ENCODE peak calls at places on chromosome 6, in nine cellular contexts. One of them, this sample, is unnamed.
A peak's percentile ranks its signal among the peaks of the same experiment; 100 is the strongest.

GRCh38 chr6:27591660-27592059 is 118.8 kb upstream of the ZNF184 start:
- DNase-seq in psoas muscle: no peak
- DNase-seq in OCI-M1: peak; percentile 91
- DNase-seq in retinal pigment epithelial cell: no peak
- DNase-seq in NCI-H1092: no peak
- DNase-seq in GM03348: peak; percentile 9
- DNase-seq in amniotic stem cell: no peak
- DNase-seq in posterior cingulate gyrus: no peak
- DNase-seq in mammary epithelial cell: peak; percentile 60
- DNase-seq in this sample: no peak

GRCh38 chr6:142184332-142184731 is 37.3 kb downstream of the VTA1 start:
- DNase-seq in psoas muscle: no peak
- DNase-seq in OCI-M1: peak; percentile 66
- DNase-seq in retinal pigment epithelial cell: no peak
- DNase-seq in NCI-H1092: no peak
- DNase-seq in GM03348: no peak
- DNase-seq in amniotic stem cell: no peak
- DNase-seq in posterior cingulate gyrus: no peak
- DNase-seq in mammary epithelial cell: no peak
- DNase-seq in this sample: no peak

GRCh38 chr6:80214436-80215022 is 108.1 kb downstream of the BCKDHB start:
- DNase-seq in psoas muscle: no peak
- DNase-seq in OCI-M1: peak; percentile 84
- DNase-seq in retinal pigment epithelial cell: no peak
- DNase-seq in NCI-H1092: peak; percentile 7
- DNase-seq in GM03348: peak; percentile 69
- DNase-seq in amniotic stem cell: peak; percentile 74
- DNase-seq in posterior cingulate gyrus: peak; percentile 70
- DNase-seq in mammary epithelial cell: peak; percentile 28
- DNase-seq in this sample: peak; percentile 12

GRCh38 chr6:70281923-70282902 is 20.7 kb downstream of the COL9A1 start:
- DNase-seq in psoas muscle: no peak
- DNase-seq in OCI-M1: peak; percentile 25
- DNase-seq in retinal pigment epithelial cell: no peak
- DNase-seq in NCI-H1092: no peak
- DNase-seq in GM03348: peak; percentile 4
- DNase-seq in amniotic stem cell: no peak
- DNase-seq in posterior cingulate gyrus: peak; percentile 78
- DNase-seq in mammary epithelial cell: no peak
- DNase-seq in this sample: no peak

GRCh38 chr6:41537359-41537758 is 8.8 kb upstream of the FOXP4 start:
- DNase-seq in psoas muscle: no peak
- DNase-seq in OCI-M1: no peak
- DNase-seq in retinal pigment epithelial cell: no peak
- DNase-seq in NCI-H1092: no peak
- DNase-seq in GM03348: no peak
- DNase-seq in amniotic stem cell: no peak
- DNase-seq in posterior cingulate gyrus: no peak
- DNase-seq in mammary epithelial cell: no peak
- DNase-seq in this sample: no peak

GRCh38 chr6:47524136-47524840 is 46.7 kb downstream of the CD2AP start:
- DNase-seq in psoas muscle: no peak
- DNase-seq in OCI-M1: no peak
- DNase-seq in retinal pigment epithelial cell: no peak
- DNase-seq in NCI-H1092: no peak
- DNase-seq in GM03348: peak; percentile 28
- DNase-seq in amniotic stem cell: no peak
- DNase-seq in posterior cingulate gyrus: no peak
- DNase-seq in mammary epithelial cell: no peak
- DNase-seq in this sample: no peak

GRCh38 chr6:50030777-50031562 is 9.2 kb upstream of the DEFB110 start:
- DNase-seq in psoas muscle: no peak
- DNase-seq in OCI-M1: peak; percentile 84
- DNase-seq in retinal pigment epithelial cell: no peak
- DNase-seq in NCI-H1092: peak; percentile 1
- DNase-seq in GM03348: peak; percentile 5
- DNase-seq in amniotic stem cell: no peak
- DNase-seq in posterior cingulate gyrus: no peak
- DNase-seq in mammary epithelial cell: peak; percentile 6
- DNase-seq in this sample: no peak

GRCh38 chr6:17125407-17125806 is 23.6 kb downstream of the STMND1 start:
- DNase-seq in psoas muscle: no peak
- DNase-seq in OCI-M1: no peak
- DNase-seq in retinal pigment epithelial cell: no peak
- DNase-seq in NCI-H1092: no peak
- DNase-seq in GM03348: no peak
- DNase-seq in amniotic stem cell: no peak
- DNase-seq in posterior cingulate gyrus: no peak
- DNase-seq in mammary epithelial cell: no peak
- DNase-seq in this sample: no peak

GRCh38 chr6:105429676-105430075 is 26.8 kb upstream of the PREP start:
- DNase-seq in psoas muscle: no peak
- DNase-seq in OCI-M1: no peak
- DNase-seq in retinal pigment epithelial cell: no peak
- DNase-seq in NCI-H1092: no peak
- DNase-seq in GM03348: peak; percentile 52
- DNase-seq in amniotic stem cell: no peak
- DNase-seq in posterior cingulate gyrus: no peak
- DNase-seq in mammary epithelial cell: no peak
- DNase-seq in this sample: no peak

GRCh38 chr6:143323729-143324465 is 126.6 kb downstream of the ADAT2 start:
- DNase-seq in psoas muscle: no peak
- DNase-seq in OCI-M1: no peak
- DNase-seq in retinal pigment epithelial cell: no peak
- DNase-seq in NCI-H1092: no peak
- DNase-seq in GM03348: no peak
- DNase-seq in amniotic stem cell: no peak
- DNase-seq in posterior cingulate gyrus: no peak
- DNase-seq in mammary epithelial cell: no peak
- DNase-seq in this sample: no peak

GRCh38 chr6:143176090-143177021 is 115.7 kb downstream of the AIG1 start:
- DNase-seq in psoas muscle: no peak
- DNase-seq in OCI-M1: peak; percentile 38
- DNase-seq in retinal pigment epithelial cell: no peak
- DNase-seq in NCI-H1092: no peak
- DNase-seq in GM03348: no peak
- DNase-seq in amniotic stem cell: peak; percentile 44
- DNase-seq in posterior cingulate gyrus: no peak
- DNase-seq in mammary epithelial cell: peak; percentile 92
- DNase-seq in this sample: no peak

GRCh38 chr6:133343220-133343619 is 102.1 kb downstream of the EYA4 start:
- DNase-seq in psoas muscle: no peak
- DNase-seq in OCI-M1: no peak
- DNase-seq in retinal pigment epithelial cell: no peak
- DNase-seq in NCI-H1092: peak; percentile 7
- DNase-seq in GM03348: no peak
- DNase-seq in amniotic stem cell: no peak
- DNase-seq in posterior cingulate gyrus: no peak
- DNase-seq in mammary epithelial cell: no peak
- DNase-seq in this sample: no peak

GRCh38 chr6:26345832-26346231 is 19.2 kb upstream of the BTN3A2 start:
- DNase-seq in psoas muscle: no peak
- DNase-seq in OCI-M1: no peak
- DNase-seq in retinal pigment epithelial cell: no peak
- DNase-seq in NCI-H1092: no peak
- DNase-seq in GM03348: no peak
- DNase-seq in amniotic stem cell: no peak
- DNase-seq in posterior cingulate gyrus: no peak
- DNase-seq in mammary epithelial cell: no peak
- DNase-seq in this sample: no peak

GRCh38 chr6:139109558-139109957 is 25.3 kb upstream of the HECA start:
- DNase-seq in psoas muscle: no peak
- DNase-seq in OCI-M1: peak; percentile 83
- DNase-seq in retinal pigment epithelial cell: no peak
- DNase-seq in NCI-H1092: no peak
- DNase-seq in GM03348: no peak
- DNase-seq in amniotic stem cell: no peak
- DNase-seq in posterior cingulate gyrus: no peak
- DNase-seq in mammary epithelial cell: no peak
- DNase-seq in this sample: no peak

GRCh38 chr6:152721956-152722355 is 24.3 kb downstream of the MYCT1 start:
- DNase-seq in psoas muscle: no peak
- DNase-seq in OCI-M1: no peak
- DNase-seq in retinal pigment epithelial cell: no peak
- DNase-seq in NCI-H1092: no peak
- DNase-seq in GM03348: peak; percentile 41
- DNase-seq in amniotic stem cell: no peak
- DNase-seq in posterior cingulate gyrus: no peak
- DNase-seq in mammary epithelial cell: no peak
- DNase-seq in this sample: no peak

GRCh38 chr6:29757282-29757681 is 34.0 kb downstream of the HLA-F start:
- DNase-seq in psoas muscle: no peak
- DNase-seq in OCI-M1: no peak
- DNase-seq in retinal pigment epithelial cell: no peak
- DNase-seq in NCI-H1092: no peak
- DNase-seq in GM03348: no peak
- DNase-seq in amniotic stem cell: no peak
- DNase-seq in posterior cingulate gyrus: no peak
- DNase-seq in mammary epithelial cell: no peak
- DNase-seq in this sample: no peak

GRCh38 chr6:40885139-40885774 is 153.8 kb downstream of the UNC5CL start:
- DNase-seq in psoas muscle: no peak
- DNase-seq in OCI-M1: no peak
- DNase-seq in retinal pigment epithelial cell: no peak
- DNase-seq in NCI-H1092: no peak
- DNase-seq in GM03348: no peak
- DNase-seq in amniotic stem cell: no peak
- DNase-seq in posterior cingulate gyrus: no peak
- DNase-seq in mammary epithelial cell: no peak
- DNase-seq in this sample: no peak

GRCh38 chr6:70636589-70636988 is 31.1 kb upstream of the SMAP1 start:
- DNase-seq in psoas muscle: no peak
- DNase-seq in OCI-M1: no peak
- DNase-seq in retinal pigment epithelial cell: no peak
- DNase-seq in NCI-H1092: no peak
- DNase-seq in GM03348: no peak
- DNase-seq in amniotic stem cell: no peak
- DNase-seq in posterior cingulate gyrus: no peak
- DNase-seq in mammary epithelial cell: no peak
- DNase-seq in this sample: no peak

GRCh38 chr6:36599791-36600209 is 5.6 kb downstream of the SRSF3 start:
- DNase-seq in psoas muscle: peak; percentile 45
- DNase-seq in OCI-M1: no peak
- DNase-seq in retinal pigment epithelial cell: no peak
- DNase-seq in NCI-H1092: no peak
- DNase-seq in GM03348: no peak
- DNase-seq in amniotic stem cell: no peak
- DNase-seq in posterior cingulate gyrus: peak; percentile 79
- DNase-seq in mammary epithelial cell: peak; percentile 51
- DNase-seq in this sample: no peak

GRCh38 chr6:158765509-158766068 is 53.6 kb downstream of the EZR start:
- DNase-seq in psoas muscle: no peak
- DNase-seq in OCI-M1: no peak
- DNase-seq in retinal pigment epithelial cell: no peak
- DNase-seq in NCI-H1092: no peak
- DNase-seq in GM03348: no peak
- DNase-seq in amniotic stem cell: no peak
- DNase-seq in posterior cingulate gyrus: no peak
- DNase-seq in mammary epithelial cell: no peak
- DNase-seq in this sample: no peak

GRCh38 chr6:135535989-135536414 is 38.5 kb upstream of the AHI1 start:
- DNase-seq in psoas muscle: no peak
- DNase-seq in OCI-M1: peak; percentile 78
- DNase-seq in retinal pigment epithelial cell: peak; percentile 95
- DNase-seq in NCI-H1092: no peak
- DNase-seq in GM03348: peak; percentile 55
- DNase-seq in amniotic stem cell: peak; percentile 24
- DNase-seq in posterior cingulate gyrus: no peak
- DNase-seq in mammary epithelial cell: peak; percentile 67
- DNase-seq in this sample: peak; percentile 38

GRCh38 chr6:144216668-144217218 is 66.4 kb downstream of the STX11 start:
- DNase-seq in psoas muscle: peak; percentile 78
- DNase-seq in OCI-M1: no peak
- DNase-seq in retinal pigment epithelial cell: no peak
- DNase-seq in NCI-H1092: no peak
- DNase-seq in GM03348: no peak
- DNase-seq in amniotic stem cell: no peak
- DNase-seq in posterior cingulate gyrus: no peak
- DNase-seq in mammary epithelial cell: no peak
- DNase-seq in this sample: no peak

GRCh38 chr6:106976270-106976669 is 1.7 kb upstream of the CD24 start:
- DNase-seq in psoas muscle: no peak
- DNase-seq in OCI-M1: peak; percentile 28
- DNase-seq in retinal pigment epithelial cell: no peak
- DNase-seq in NCI-H1092: no peak
- DNase-seq in GM03348: no peak
- DNase-seq in amniotic stem cell: no peak
- DNase-seq in posterior cingulate gyrus: no peak
- DNase-seq in mammary epithelial cell: no peak
- DNase-seq in this sample: no peak

GRCh38 chr6:108661430-108661829 is 100.7 kb downstream of the FOXO3 start:
- DNase-seq in psoas muscle: no peak
- DNase-seq in OCI-M1: peak; percentile 80
- DNase-seq in retinal pigment epithelial cell: no peak
- DNase-seq in NCI-H1092: no peak
- DNase-seq in GM03348: no peak
- DNase-seq in amniotic stem cell: peak; percentile 6
- DNase-seq in posterior cingulate gyrus: no peak
- DNase-seq in mammary epithelial cell: peak; percentile 69
- DNase-seq in this sample: no peak

GRCh38 chr6:72140795-72141194 is 254.4 kb downstream of the RIMS1 start:
- DNase-seq in psoas muscle: no peak
- DNase-seq in OCI-M1: peak; percentile 53
- DNase-seq in retinal pigment epithelial cell: no peak
- DNase-seq in NCI-H1092: no peak
- DNase-seq in GM03348: peak; percentile 4
- DNase-seq in amniotic stem cell: no peak
- DNase-seq in posterior cingulate gyrus: no peak
- DNase-seq in mammary epithelial cell: peak; percentile 11
- DNase-seq in this sample: no peak

GRCh38 chr6:41469156-41469950 is 76.8 kb upstream of the FOXP4 start:
- DNase-seq in psoas muscle: no peak
- DNase-seq in OCI-M1: no peak
- DNase-seq in retinal pigment epithelial cell: no peak
- DNase-seq in NCI-H1092: no peak
- DNase-seq in GM03348: no peak
- DNase-seq in amniotic stem cell: no peak
- DNase-seq in posterior cingulate gyrus: no peak
- DNase-seq in mammary epithelial cell: no peak
- DNase-seq in this sample: no peak

GRCh38 chr6:33419580-33420492 is at the start of gene SYNGAP1:
- DNase-seq in psoas muscle: peak; percentile 60
- DNase-seq in OCI-M1: peak; percentile 84
- DNase-seq in retinal pigment epithelial cell: no peak
- DNase-seq in NCI-H1092: peak; percentile 9
- DNase-seq in GM03348: peak; percentile 61
- DNase-seq in amniotic stem cell: peak; percentile 35
- DNase-seq in posterior cingulate gyrus: peak; percentile 87
- DNase-seq in mammary epithelial cell: no peak
- DNase-seq in this sample: no peak

GRCh38 chr6:124466949-124467348 is 495.3 kb upstream of the RNF217 start:
- DNase-seq in psoas muscle: no peak
- DNase-seq in OCI-M1: no peak
- DNase-seq in retinal pigment epithelial cell: no peak
- DNase-seq in NCI-H1092: no peak
- DNase-seq in GM03348: no peak
- DNase-seq in amniotic stem cell: no peak
- DNase-seq in posterior cingulate gyrus: no peak
- DNase-seq in mammary epithelial cell: no peak
- DNase-seq in this sample: no peak

GRCh38 chr6:133855599-133855972 is 33.3 kb upstream of the TCF21 start:
- DNase-seq in psoas muscle: no peak
- DNase-seq in OCI-M1: no peak
- DNase-seq in retinal pigment epithelial cell: no peak
- DNase-seq in NCI-H1092: no peak
- DNase-seq in GM03348: no peak
- DNase-seq in amniotic stem cell: no peak
- DNase-seq in posterior cingulate gyrus: no peak
- DNase-seq in mammary epithelial cell: no peak
- DNase-seq in this sample: no peak

GRCh38 chr6:116447496-116448011 is 13.6 kb upstream of the CALHM6 start:
- DNase-seq in psoas muscle: no peak
- DNase-seq in OCI-M1: peak; percentile 97
- DNase-seq in retinal pigment epithelial cell: peak; percentile 15
- DNase-seq in NCI-H1092: no peak
- DNase-seq in GM03348: peak; percentile 86
- DNase-seq in amniotic stem cell: peak; percentile 51
- DNase-seq in posterior cingulate gyrus: no peak
- DNase-seq in mammary epithelial cell: peak; percentile 91
- DNase-seq in this sample: peak; percentile 71

GRCh38 chr6:56247654-56248122 is 308 bp upstream of the COL21A1 start:
- DNase-seq in psoas muscle: no peak
- DNase-seq in OCI-M1: no peak
- DNase-seq in retinal pigment epithelial cell: no peak
- DNase-seq in NCI-H1092: no peak
- DNase-seq in GM03348: no peak
- DNase-seq in amniotic stem cell: no peak
- DNase-seq in posterior cingulate gyrus: no peak
- DNase-seq in mammary epithelial cell: no peak
- DNase-seq in this sample: no peak